ENCODE peak calls at places on chromosomes 7 and 10, in ten cellular contexts. One of them, this sample, is unnamed.

GRCh38 chr7:155543011-155543881 is 3.1 kb downstream of the CNPY1 start:
- DNase-seq in CD8-positive, alpha-beta memory T cell: no peak
- DNase-seq in CD4-positive, alpha-beta memory T cell: no peak
- DNase-seq in IMR-90: peak; percentile 5
- DNase-seq in testis: peak; percentile 31
- DNase-seq in tibial nerve: no peak
- DNase-seq in fibroblast of mammary gland: peak; percentile 8
- DNase-seq in sigmoid colon: no peak
- DNase-seq in right atrium auricular region: no peak
- DNase-seq in Peyer's patch: no peak
- DNase-seq in this sample: peak; percentile 9

GRCh38 chr7:101017099-101017777 is 2.6 kb upstream of the MUC17 start:
- DNase-seq in Peyer's patch: peak; percentile 63
- DNase-seq in CD8-positive, alpha-beta memory T cell: peak; percentile 87
- DNase-seq in tibial nerve: peak; percentile 21
- DNase-seq in CD4-positive, alpha-beta memory T cell: peak; percentile 56
- DNase-seq in fibroblast of mammary gland: peak; percentile 82
- DNase-seq in sigmoid colon: peak; percentile 85
- DNase-seq in IMR-90: peak; percentile 84
- DNase-seq in right atrium auricular region: peak; percentile 84
- DNase-seq in testis: peak; percentile 84
- DNase-seq in this sample: peak; percentile 87

GRCh38 chr10:5587151-5588079 is 62.7 kb downstream of the CALML3 start:
- DNase-seq in IMR-90: no peak
- DNase-seq in tibial nerve: no peak
- DNase-seq in testis: no peak
- DNase-seq in CD4-positive, alpha-beta memory T cell: no peak
- DNase-seq in right atrium auricular region: no peak
- DNase-seq in CD8-positive, alpha-beta memory T cell: peak; percentile 33
- DNase-seq in fibroblast of mammary gland: no peak
- DNase-seq in Peyer's patch: no peak
- DNase-seq in sigmoid colon: peak; percentile 67
- DNase-seq in this sample: no peak

GRCh38 chr7:140940866-140941265 is 16.1 kb upstream of the BRAF start:
- DNase-seq in tibial nerve: no peak
- DNase-seq in CD8-positive, alpha-beta memory T cell: no peak
- DNase-seq in fibroblast of mammary gland: no peak
- DNase-seq in IMR-90: no peak
- DNase-seq in right atrium auricular region: no peak
- DNase-seq in CD4-positive, alpha-beta memory T cell: no peak
- DNase-seq in Peyer's patch: no peak
- DNase-seq in sigmoid colon: no peak
- DNase-seq in testis: no peak
- DNase-seq in this sample: no peak

GRCh38 chr7:123674399-123675091 is 18.9 kb downstream of the LMOD2 start:
- DNase-seq in CD4-positive, alpha-beta memory T cell: no peak
- DNase-seq in fibroblast of mammary gland: peak; percentile 30
- DNase-seq in sigmoid colon: no peak
- DNase-seq in right atrium auricular region: no peak
- DNase-seq in testis: no peak
- DNase-seq in Peyer's patch: no peak
- DNase-seq in IMR-90: peak; percentile 13
- DNase-seq in CD8-positive, alpha-beta memory T cell: no peak
- DNase-seq in tibial nerve: no peak
- DNase-seq in this sample: peak; percentile 79

GRCh38 chr10:61731638-61732037 is 68.9 kb downstream of the CABCOCO1 start:
- DNase-seq in right atrium auricular region: no peak
- DNase-seq in testis: no peak
- DNase-seq in fibroblast of mammary gland: no peak
- DNase-seq in Peyer's patch: no peak
- DNase-seq in CD4-positive, alpha-beta memory T cell: no peak
- DNase-seq in CD8-positive, alpha-beta memory T cell: no peak
- DNase-seq in sigmoid colon: no peak
- DNase-seq in tibial nerve: no peak
- DNase-seq in IMR-90: no peak
- DNase-seq in this sample: no peak

GRCh38 chr7:18505870-18506460 is 10.4 kb downstream of the HDAC9 start:
- DNase-seq in right atrium auricular region: no peak
- DNase-seq in Peyer's patch: no peak
- DNase-seq in sigmoid colon: no peak
- DNase-seq in testis: no peak
- DNase-seq in CD8-positive, alpha-beta memory T cell: no peak
- DNase-seq in CD4-positive, alpha-beta memory T cell: no peak
- DNase-seq in tibial nerve: no peak
- DNase-seq in fibroblast of mammary gland: peak; percentile 48
- DNase-seq in IMR-90: peak; percentile 76
- DNase-seq in this sample: peak; percentile 60

GRCh38 chr10:29634764-29635625 is at the start of gene SVIL:
- DNase-seq in testis: peak; percentile 77
- DNase-seq in right atrium auricular region: peak; percentile 91
- DNase-seq in CD8-positive, alpha-beta memory T cell: no peak
- DNase-seq in Peyer's patch: no peak
- DNase-seq in CD4-positive, alpha-beta memory T cell: no peak
- DNase-seq in IMR-90: peak; percentile 71
- DNase-seq in sigmoid colon: peak; percentile 95
- DNase-seq in fibroblast of mammary gland: peak; percentile 83
- DNase-seq in tibial nerve: peak; percentile 70
- DNase-seq in this sample: peak; percentile 74

GRCh38 chr7:114082934-114083647 is 164.3 kb upstream of the PPP1R3A start:
- DNase-seq in fibroblast of mammary gland: peak; percentile 18
- DNase-seq in IMR-90: no peak
- DNase-seq in tibial nerve: peak; percentile 10
- DNase-seq in CD8-positive, alpha-beta memory T cell: no peak
- DNase-seq in right atrium auricular region: no peak
- DNase-seq in testis: peak; percentile 18
- DNase-seq in CD4-positive, alpha-beta memory T cell: no peak
- DNase-seq in Peyer's patch: no peak
- DNase-seq in sigmoid colon: peak; percentile 72
- DNase-seq in this sample: no peak

GRCh38 chr10:125761961-125762360 is 13.7 kb downstream of the MMP21 start:
- DNase-seq in IMR-90: no peak
- DNase-seq in right atrium auricular region: no peak
- DNase-seq in fibroblast of mammary gland: no peak
- DNase-seq in tibial nerve: no peak
- DNase-seq in CD4-positive, alpha-beta memory T cell: no peak
- DNase-seq in testis: no peak
- DNase-seq in Peyer's patch: no peak
- DNase-seq in sigmoid colon: no peak
- DNase-seq in CD8-positive, alpha-beta memory T cell: no peak
- DNase-seq in this sample: no peak

GRCh38 chr10:50506861-50507573 is 116.7 kb downstream of the SGMS1 start:
- DNase-seq in tibial nerve: peak; percentile 45
- DNase-seq in fibroblast of mammary gland: no peak
- DNase-seq in testis: peak; percentile 85
- DNase-seq in Peyer's patch: no peak
- DNase-seq in sigmoid colon: no peak
- DNase-seq in IMR-90: no peak
- DNase-seq in CD4-positive, alpha-beta memory T cell: no peak
- DNase-seq in CD8-positive, alpha-beta memory T cell: no peak
- DNase-seq in right atrium auricular region: no peak
- DNase-seq in this sample: no peak

GRCh38 chr10:96753956-96754355 is 33.6 kb upstream of the PIK3AP1 start:
- DNase-seq in CD8-positive, alpha-beta memory T cell: no peak
- DNase-seq in tibial nerve: no peak
- DNase-seq in right atrium auricular region: no peak
- DNase-seq in CD4-positive, alpha-beta memory T cell: no peak
- DNase-seq in sigmoid colon: no peak
- DNase-seq in testis: no peak
- DNase-seq in fibroblast of mammary gland: no peak
- DNase-seq in IMR-90: no peak
- DNase-seq in Peyer's patch: no peak
- DNase-seq in this sample: no peak

GRCh38 chr10:73931767-73932624 is 21.1 kb downstream of the PLAU start:
- DNase-seq in CD8-positive, alpha-beta memory T cell: peak; percentile 69
- DNase-seq in testis: no peak
- DNase-seq in fibroblast of mammary gland: no peak
- DNase-seq in Peyer's patch: no peak
- DNase-seq in tibial nerve: no peak
- DNase-seq in right atrium auricular region: no peak
- DNase-seq in IMR-90: no peak
- DNase-seq in sigmoid colon: no peak
- DNase-seq in CD4-positive, alpha-beta memory T cell: peak; percentile 61
- DNase-seq in this sample: no peak

GRCh38 chr7:80921130-80921529 is 2.3 kb upstream of the SEMA3C start:
- DNase-seq in Peyer's patch: no peak
- DNase-seq in right atrium auricular region: no peak
- DNase-seq in tibial nerve: no peak
- DNase-seq in testis: no peak
- DNase-seq in fibroblast of mammary gland: peak; percentile 39
- DNase-seq in IMR-90: no peak
- DNase-seq in CD8-positive, alpha-beta memory T cell: no peak
- DNase-seq in sigmoid colon: no peak
- DNase-seq in CD4-positive, alpha-beta memory T cell: no peak
- DNase-seq in this sample: no peak

GRCh38 chr7:42091461-42092229 is 145.4 kb downstream of the GLI3 start:
- DNase-seq in IMR-90: peak; percentile 64
- DNase-seq in right atrium auricular region: no peak
- DNase-seq in tibial nerve: no peak
- DNase-seq in testis: no peak
- DNase-seq in Peyer's patch: no peak
- DNase-seq in CD8-positive, alpha-beta memory T cell: no peak
- DNase-seq in CD4-positive, alpha-beta memory T cell: no peak
- DNase-seq in fibroblast of mammary gland: no peak
- DNase-seq in sigmoid colon: no peak
- DNase-seq in this sample: no peak
- H3K4me3 ChIP-seq in IMR-90: no peak overlapping the region
- H3K4me3 ChIP-seq in right atrium auricular region: no peak overlapping the region
- H3K4me3 ChIP-seq in tibial nerve: no peak overlapping the region
- H3K4me3 ChIP-seq in testis: no peak overlapping the region
- H3K4me3 ChIP-seq in Peyer's patch: no peak overlapping the region
- H3K4me3 ChIP-seq in CD8-positive, alpha-beta memory T cell: no peak overlapping the region
- H3K4me3 ChIP-seq in CD4-positive, alpha-beta memory T cell: no peak overlapping the region
- H3K4me3 ChIP-seq in fibroblast of mammary gland: no peak overlapping the region
- H3K4me3 ChIP-seq in sigmoid colon: no peak overlapping the region
- H3K4me3 ChIP-seq in this sample: no peak overlapping the region

DNA sequence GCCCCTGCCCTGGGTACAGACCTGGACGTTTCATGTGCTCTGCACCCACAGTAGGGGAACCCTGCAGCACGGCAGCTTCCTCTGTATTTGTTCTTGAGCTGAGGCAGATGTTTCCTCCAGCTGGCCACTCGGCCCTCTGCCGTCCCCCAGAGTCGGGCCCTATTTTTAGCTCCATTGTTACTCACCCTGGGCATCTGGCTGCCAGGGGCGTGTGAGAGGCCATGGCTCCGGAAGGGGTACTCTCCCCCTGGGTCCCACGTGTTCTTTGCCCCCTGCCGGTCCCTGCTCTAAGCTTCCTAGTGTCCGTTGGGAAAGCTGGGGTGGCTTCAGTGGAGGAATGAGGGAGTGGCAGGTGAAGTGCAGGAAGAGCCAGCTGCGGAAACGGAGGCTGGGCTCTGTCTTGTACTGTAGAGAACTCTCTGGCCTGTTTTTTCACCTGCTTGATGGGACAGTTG is 30.4 kb downstream of the PALD1 start:
- DNase-seq in tibial nerve: peak; percentile 15
- DNase-seq in IMR-90: peak; percentile 28
- DNase-seq in Peyer's patch: peak; percentile 54
- DNase-seq in CD4-positive, alpha-beta memory T cell: no peak
- DNase-seq in CD8-positive, alpha-beta memory T cell: no peak
- DNase-seq in testis: no peak
- DNase-seq in sigmoid colon: peak; percentile 84
- DNase-seq in fibroblast of mammary gland: no peak
- DNase-seq in right atrium auricular region: peak; percentile 65
- DNase-seq in this sample: peak; percentile 27
- H3K4me3 ChIP-seq in tibial nerve: no peak overlapping the region
- H3K4me3 ChIP-seq in IMR-90: no peak overlapping the region
- H3K4me3 ChIP-seq in Peyer's patch: no peak overlapping the region
- H3K4me3 ChIP-seq in CD4-positive, alpha-beta memory T cell: no peak overlapping the region
- H3K4me3 ChIP-seq in CD8-positive, alpha-beta memory T cell: no peak overlapping the region
- H3K4me3 ChIP-seq in testis: no peak overlapping the region
- H3K4me3 ChIP-seq in sigmoid colon: no peak overlapping the region
- H3K4me3 ChIP-seq in fibroblast of mammary gland: no peak overlapping the region
- H3K4me3 ChIP-seq in right atrium auricular region: no peak overlapping the region
- H3K4me3 ChIP-seq in this sample: no peak overlapping the region

GRCh38 chr10:124450010-124450782 is at the start of gene NKX1-2:
- DNase-seq in CD8-positive, alpha-beta memory T cell: no peak
- DNase-seq in IMR-90: no peak
- DNase-seq in testis: peak; percentile 43
- DNase-seq in sigmoid colon: no peak
- DNase-seq in tibial nerve: no peak
- DNase-seq in Peyer's patch: no peak
- DNase-seq in right atrium auricular region: no peak
- DNase-seq in fibroblast of mammary gland: no peak
- DNase-seq in CD4-positive, alpha-beta memory T cell: no peak
- DNase-seq in this sample: no peak
- H3K4me3 ChIP-seq in CD8-positive, alpha-beta memory T cell: no peak within 1 kb of the TSS
- H3K4me3 ChIP-seq in IMR-90: no peak within 1 kb of the TSS
- H3K4me3 ChIP-seq in testis: peak within 1 kb of the TSS; percentile 1
- H3K4me3 ChIP-seq in sigmoid colon: peak within 1 kb of the TSS; percentile 25
- H3K4me3 ChIP-seq in tibial nerve: no peak within 1 kb of the TSS
- H3K4me3 ChIP-seq in Peyer's patch: peak within 1 kb of the TSS; percentile 45
- H3K4me3 ChIP-seq in right atrium auricular region: peak within 1 kb of the TSS; percentile 29
- H3K4me3 ChIP-seq in fibroblast of mammary gland: no peak within 1 kb of the TSS
- H3K4me3 ChIP-seq in CD4-positive, alpha-beta memory T cell: no peak within 1 kb of the TSS
- H3K4me3 ChIP-seq in this sample: no peak within 1 kb of the TSS

GRCh38 chr7:143287321-143287934 is 723 bp upstream of the CASP2 start:
- DNase-seq in testis: no peak
- DNase-seq in fibroblast of mammary gland: no peak
- DNase-seq in right atrium auricular region: no peak
- DNase-seq in CD4-positive, alpha-beta memory T cell: no peak
- DNase-seq in IMR-90: no peak
- DNase-seq in sigmoid colon: peak; percentile 69
- DNase-seq in CD8-positive, alpha-beta memory T cell: no peak
- DNase-seq in tibial nerve: no peak
- DNase-seq in Peyer's patch: no peak
- DNase-seq in this sample: no peak

GRCh38 chr7:143285806-143286521 is 1.2 kb downstream of the TMEM139 start:
- DNase-seq in fibroblast of mammary gland: no peak
- DNase-seq in CD8-positive, alpha-beta memory T cell: no peak
- DNase-seq in right atrium auricular region: no peak
- DNase-seq in IMR-90: no peak
- DNase-seq in Peyer's patch: no peak
- DNase-seq in tibial nerve: no peak
- DNase-seq in sigmoid colon: no peak
- DNase-seq in testis: no peak
- DNase-seq in CD4-positive, alpha-beta memory T cell: no peak
- DNase-seq in this sample: no peak

GRCh38 chr7:143284591-143285453 is at the start of gene TMEM139:
- DNase-seq in CD4-positive, alpha-beta memory T cell: no peak
- DNase-seq in tibial nerve: no peak
- DNase-seq in fibroblast of mammary gland: no peak
- DNase-seq in IMR-90: no peak
- DNase-seq in sigmoid colon: no peak
- DNase-seq in right atrium auricular region: no peak
- DNase-seq in CD8-positive, alpha-beta memory T cell: no peak
- DNase-seq in testis: no peak
- DNase-seq in Peyer's patch: no peak
- DNase-seq in this sample: no peak

GRCh38 chr7:143286522-143286890 is 1.6 kb upstream of the CASP2 start:
- DNase-seq in testis: no peak
- DNase-seq in tibial nerve: no peak
- DNase-seq in sigmoid colon: no peak
- DNase-seq in Peyer's patch: no peak
- DNase-seq in fibroblast of mammary gland: no peak
- DNase-seq in CD4-positive, alpha-beta memory T cell: no peak
- DNase-seq in right atrium auricular region: no peak
- DNase-seq in CD8-positive, alpha-beta memory T cell: no peak
- DNase-seq in IMR-90: no peak
- DNase-seq in this sample: no peak

DNA sequence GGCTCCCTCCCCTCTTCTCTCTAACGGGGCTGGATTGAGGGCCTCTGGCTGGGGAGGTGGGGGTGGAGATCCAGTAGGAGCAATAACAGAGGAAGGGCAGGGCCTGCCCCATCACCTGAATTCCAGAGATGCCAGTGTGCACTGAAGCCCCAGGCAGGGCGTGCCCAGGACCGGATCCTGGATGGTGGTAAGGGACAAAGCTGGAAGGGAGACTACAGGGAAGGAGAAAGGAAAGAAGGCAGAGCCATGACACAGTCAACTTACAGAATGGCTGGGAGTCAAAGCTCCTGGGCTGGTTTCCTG is 647 bp downstream of the TMEM139 start:
- DNase-seq in sigmoid colon: no peak
- DNase-seq in IMR-90: no peak
- DNase-seq in tibial nerve: no peak
- DNase-seq in right atrium auricular region: no peak
- DNase-seq in Peyer's patch: no peak
- DNase-seq in CD4-positive, alpha-beta memory T cell: no peak
- DNase-seq in CD8-positive, alpha-beta memory T cell: no peak
- DNase-seq in fibroblast of mammary gland: no peak
- DNase-seq in testis: no peak
- DNase-seq in this sample: no peak
- H3K4me3 ChIP-seq in sigmoid colon: no peak overlapping the region
- H3K4me3 ChIP-seq in IMR-90: no peak overlapping the region
- H3K4me3 ChIP-seq in tibial nerve: no peak overlapping the region
- H3K4me3 ChIP-seq in right atrium auricular region: peak overlapping the region; percentile 37
- H3K4me3 ChIP-seq in Peyer's patch: peak overlapping the region; percentile 50
- H3K4me3 ChIP-seq in CD4-positive, alpha-beta memory T cell: no peak overlapping the region
- H3K4me3 ChIP-seq in CD8-positive, alpha-beta memory T cell: no peak overlapping the region
- H3K4me3 ChIP-seq in fibroblast of mammary gland: no peak overlapping the region
- H3K4me3 ChIP-seq in testis: no peak overlapping the region
- H3K4me3 ChIP-seq in this sample: no peak overlapping the region

This sample was measured in AG10803.